ENCODE peak calls at places on chromosome 12, in ten cellular contexts. P is stimulated activated CD4-positive, alpha-beta T cell treated with anti-CD3 and anti-CD28 coated beads, Interleukin-1b, Interleukin-23, amount 100 ng/mL, for 24 hours; A is hypothalamus; C is anterior cingulate cortex; K is GF-D8; E is bronchial epithelial cell; M is AG04450; V is endodermal cell; U is activated naive CD4-positive, alpha-beta T cell; B is stimulated activated CD8-positive, alpha-beta memory T cell treated with anti-CD3 and anti-CD28 coated beads, Interleukin-4, amount 100 ng/mL, for 4 hours. L is an unnamed sample.

GRCh38 chr12:124720687-124721500 is 142.8 kb downstream of the SCARB1 start:
- DNase-seq in M (no peak), B (no peak), E (no peak), K (no peak), P (no peak), V (no peak), U (no peak), C (peak; percentile 58), A (peak; percentile 34), L (no peak)

GRCh38 chr12:120669055-120669828 is 17.7 kb upstream of the MLEC start:
- DNase-seq in C (no peak), B (no peak), V (peak; percentile 71), M (no peak), E (no peak), A (no peak), U (no peak), K (no peak), P (no peak), L (no peak)

GRCh38 chr12:57896437-57897201 is 44.7 kb upstream of the ATP23 start:
- DNase-seq in A (peak; percentile 66), B (no peak), E (peak; percentile 27), U (peak; percentile 19), M (peak; percentile 37), P (no peak), C (peak; percentile 83), V (peak; percentile 92), K (no peak), L (no peak)

GRCh38 chr12:112160611-112161010 is 35.3 kb downstream of the TRAFD1 start:
- DNase-seq in C (no peak), K (no peak), U (no peak), A (no peak), B (no peak), V (peak; percentile 10), E (no peak), M (no peak), P (no peak), L (no peak)

GRCh38 chr12:78977463-78977862 is 112.9 kb downstream of the SYT1 start:
- DNase-seq in A (no peak), C (no peak), U (no peak), B (no peak), V (no peak), K (no peak), M (no peak), P (no peak), E (peak; percentile 77), L (no peak)

GRCh38 chr12:95385646-95386045 is 88.3 kb upstream of the METAP2 start:
- DNase-seq in M (peak; percentile 21), B (no peak), C (no peak), E (no peak), V (no peak), A (no peak), K (no peak), U (no peak), P (no peak), L (no peak)

GRCh38 chr12:1827806-1828805 is 7.7 kb downstream of the LRTM2 start:
- DNase-seq in B (no peak), V (no peak), P (no peak), M (no peak), K (no peak), U (no peak), A (no peak), C (no peak), E (no peak), L (no peak)

GRCh38 chr12:80593766-80594165 is 113.7 kb upstream of the MYF6 start:
- DNase-seq in K (no peak), B (no peak), M (peak; percentile 65), P (no peak), C (no peak), U (no peak), V (no peak), A (no peak), E (no peak), L (no peak)

GRCh38 chr12:108838194-108839010 is 19.0 kb downstream of the SSH1 start:
- DNase-seq in M (peak; percentile 100), K (peak; percentile 91), B (peak; percentile 39), U (peak; percentile 30), E (peak; percentile 100), C (no peak), V (peak; percentile 94), A (no peak), P (no peak), L (peak; percentile 36)

GRCh38 chr12:53205747-53206146 is 1.3 kb downstream of the ITGB7 start:
- DNase-seq in P (no peak), U (peak; percentile 22), V (peak; percentile 49), K (peak; percentile 14), E (peak; percentile 63), C (no peak), A (no peak), B (no peak), M (peak; percentile 61), L (peak; percentile 41)

GRCh38 chr12:29673346-29673745 is 110.4 kb downstream of the TMTC1 start:
- DNase-seq in K (no peak), C (no peak), V (no peak), E (peak; percentile 34), U (no peak), A (no peak), P (no peak), B (no peak), M (no peak), L (no peak)

GRCh38 chr12:120092531-120093335 is 23.8 kb downstream of the RAB35 start:
- DNase-seq in M (no peak), V (no peak), E (no peak), U (no peak), B (no peak), A (no peak), P (no peak), K (no peak), C (no peak), L (no peak)

GRCh38 chr12:12749433-12749832 is 32.3 kb downstream of the CDKN1B start:
- DNase-seq in B (no peak), M (no peak), P (no peak), U (no peak), A (peak; percentile 17), V (no peak), C (peak; percentile 6), K (no peak), E (no peak), L (no peak)

GRCh38 chr12:93839076-93839475 is 161.9 kb downstream of the CRADD start:
- DNase-seq in P (no peak), B (no peak), V (no peak), M (no peak), E (peak; percentile 10), U (no peak), C (no peak), K (no peak), A (no peak), L (no peak)

GRCh38 chr12:97752129-97752528 is 289.5 kb downstream of the RMST start:
- DNase-seq in K (no peak), E (no peak), P (no peak), A (no peak), V (no peak), B (no peak), M (no peak), U (no peak), C (no peak), L (no peak)

GRCh38 chr12:31005944-31006361 is 67.7 kb upstream of the DDX11 start:
- DNase-seq in U (no peak), E (peak; percentile 37), K (no peak), P (no peak), A (no peak), V (no peak), M (no peak), B (no peak), C (no peak), L (no peak)